ENCODE peak calls at places on chromosomes 12 and 14, in nine cellular contexts. One of them, this sample, is unnamed.
A peak's percentile ranks its signal among the peaks of the same experiment; 100 is the strongest.

GRCh38 chr14:22844221-22845102 is 8.1 kb downstream of the MMP14 start:
- DNase-seq in glutamatergic neuron: no peak
- DNase-seq in colonic mucosa: no peak
- DNase-seq in D341Med: peak; percentile 15
- DNase-seq in stimulated activated naive CD8-positive, alpha-beta T cell treated with anti-CD3 and anti-CD28 coated beads, Interleukin-15, Interleukin-2, amounts not matched to agents 100 U/mL and 50 U/mL, for 24 hours: no peak
- DNase-seq in GM13976: peak; percentile 32
- DNase-seq in substantia nigra: no peak
- DNase-seq in heart left ventricle: no peak
- DNase-seq in effector memory CD4-positive, alpha-beta T cell: no peak
- DNase-seq in this sample: no peak

GRCh38 chr12:26080911-26081310 is 43.9 kb downstream of the BHLHE41 start:
- DNase-seq in glutamatergic neuron: no peak
- DNase-seq in colonic mucosa: no peak
- DNase-seq in D341Med: no peak
- DNase-seq in stimulated activated naive CD8-positive, alpha-beta T cell treated with anti-CD3 and anti-CD28 coated beads, Interleukin-15, Interleukin-2, amounts not matched to agents 100 U/mL and 50 U/mL, for 24 hours: no peak
- DNase-seq in GM13976: no peak
- DNase-seq in substantia nigra: no peak
- DNase-seq in heart left ventricle: no peak
- DNase-seq in effector memory CD4-positive, alpha-beta T cell: no peak
- DNase-seq in this sample: no peak

GRCh38 chr12:117356048-117356447 is 5.4 kb downstream of the NOS1 start:
- DNase-seq in glutamatergic neuron: no peak
- DNase-seq in colonic mucosa: no peak
- DNase-seq in D341Med: no peak
- DNase-seq in stimulated activated naive CD8-positive, alpha-beta T cell treated with anti-CD3 and anti-CD28 coated beads, Interleukin-15, Interleukin-2, amounts not matched to agents 100 U/mL and 50 U/mL, for 24 hours: no peak
- DNase-seq in GM13976: no peak
- DNase-seq in substantia nigra: no peak
- DNase-seq in heart left ventricle: no peak
- DNase-seq in effector memory CD4-positive, alpha-beta T cell: no peak
- DNase-seq in this sample: no peak

GRCh38 chr12:64514456-64514855 is 62.5 kb downstream of the TBK1 start:
- DNase-seq in glutamatergic neuron: no peak
- DNase-seq in colonic mucosa: no peak
- DNase-seq in D341Med: no peak
- DNase-seq in stimulated activated naive CD8-positive, alpha-beta T cell treated with anti-CD3 and anti-CD28 coated beads, Interleukin-15, Interleukin-2, amounts not matched to agents 100 U/mL and 50 U/mL, for 24 hours: no peak
- DNase-seq in GM13976: no peak
- DNase-seq in substantia nigra: no peak
- DNase-seq in heart left ventricle: no peak
- DNase-seq in effector memory CD4-positive, alpha-beta T cell: no peak
- DNase-seq in this sample: no peak

GRCh38 chr14:105247715-105248367 is 492 bp upstream of the BTBD6 start:
- DNase-seq in glutamatergic neuron: no peak
- DNase-seq in colonic mucosa: peak; percentile 24
- DNase-seq in D341Med: no peak
- DNase-seq in stimulated activated naive CD8-positive, alpha-beta T cell treated with anti-CD3 and anti-CD28 coated beads, Interleukin-15, Interleukin-2, amounts not matched to agents 100 U/mL and 50 U/mL, for 24 hours: no peak
- DNase-seq in GM13976: no peak
- DNase-seq in substantia nigra: no peak
- DNase-seq in heart left ventricle: no peak
- DNase-seq in effector memory CD4-positive, alpha-beta T cell: no peak
- DNase-seq in this sample: no peak

GRCh38 chr12:118145113-118145797 is 9.3 kb downstream of the PEBP1 start:
- DNase-seq in glutamatergic neuron: no peak
- DNase-seq in colonic mucosa: no peak
- DNase-seq in D341Med: no peak
- DNase-seq in stimulated activated naive CD8-positive, alpha-beta T cell treated with anti-CD3 and anti-CD28 coated beads, Interleukin-15, Interleukin-2, amounts not matched to agents 100 U/mL and 50 U/mL, for 24 hours: no peak
- DNase-seq in GM13976: peak; percentile 50
- DNase-seq in substantia nigra: no peak
- DNase-seq in heart left ventricle: no peak
- DNase-seq in effector memory CD4-positive, alpha-beta T cell: no peak
- DNase-seq in this sample: no peak

GRCh38 chr14:105850853-105851581 is 324.6 kb downstream of the TMEM121 start:
- DNase-seq in glutamatergic neuron: no peak
- DNase-seq in colonic mucosa: no peak
- DNase-seq in D341Med: peak; percentile 10
- DNase-seq in stimulated activated naive CD8-positive, alpha-beta T cell treated with anti-CD3 and anti-CD28 coated beads, Interleukin-15, Interleukin-2, amounts not matched to agents 100 U/mL and 50 U/mL, for 24 hours: no peak
- DNase-seq in GM13976: no peak
- DNase-seq in substantia nigra: no peak
- DNase-seq in heart left ventricle: no peak
- DNase-seq in effector memory CD4-positive, alpha-beta T cell: no peak
- DNase-seq in this sample: no peak

GRCh38 chr14:91891721-91892220 is 24.4 kb upstream of the TC2N start:
- DNase-seq in glutamatergic neuron: no peak
- DNase-seq in colonic mucosa: no peak
- DNase-seq in D341Med: no peak
- DNase-seq in stimulated activated naive CD8-positive, alpha-beta T cell treated with anti-CD3 and anti-CD28 coated beads, Interleukin-15, Interleukin-2, amounts not matched to agents 100 U/mL and 50 U/mL, for 24 hours: no peak
- DNase-seq in GM13976: no peak
- DNase-seq in substantia nigra: peak; percentile 83
- DNase-seq in heart left ventricle: no peak
- DNase-seq in effector memory CD4-positive, alpha-beta T cell: no peak
- DNase-seq in this sample: no peak

GRCh38 chr12:15819644-15820437 is 30.7 kb upstream of the EPS8 start:
- DNase-seq in glutamatergic neuron: no peak
- DNase-seq in colonic mucosa: no peak
- DNase-seq in D341Med: no peak
- DNase-seq in stimulated activated naive CD8-positive, alpha-beta T cell treated with anti-CD3 and anti-CD28 coated beads, Interleukin-15, Interleukin-2, amounts not matched to agents 100 U/mL and 50 U/mL, for 24 hours: no peak
- DNase-seq in GM13976: no peak
- DNase-seq in substantia nigra: no peak
- DNase-seq in heart left ventricle: no peak
- DNase-seq in effector memory CD4-positive, alpha-beta T cell: no peak
- DNase-seq in this sample: no peak

GRCh38 chr14:60642270-60642789 is 6.9 kb downstream of the SIX1 start:
- DNase-seq in glutamatergic neuron: peak; percentile 60
- DNase-seq in colonic mucosa: no peak
- DNase-seq in D341Med: no peak
- DNase-seq in stimulated activated naive CD8-positive, alpha-beta T cell treated with anti-CD3 and anti-CD28 coated beads, Interleukin-15, Interleukin-2, amounts not matched to agents 100 U/mL and 50 U/mL, for 24 hours: no peak
- DNase-seq in GM13976: no peak
- DNase-seq in substantia nigra: no peak
- DNase-seq in heart left ventricle: no peak
- DNase-seq in effector memory CD4-positive, alpha-beta T cell: no peak
- DNase-seq in this sample: peak; percentile 21

GRCh38 chr14:41986726-41987125 is 380.1 kb downstream of the LRFN5 start:
- DNase-seq in glutamatergic neuron: no peak
- DNase-seq in colonic mucosa: no peak
- DNase-seq in D341Med: no peak
- DNase-seq in stimulated activated naive CD8-positive, alpha-beta T cell treated with anti-CD3 and anti-CD28 coated beads, Interleukin-15, Interleukin-2, amounts not matched to agents 100 U/mL and 50 U/mL, for 24 hours: no peak
- DNase-seq in GM13976: no peak
- DNase-seq in substantia nigra: no peak
- DNase-seq in heart left ventricle: no peak
- DNase-seq in effector memory CD4-positive, alpha-beta T cell: no peak
- DNase-seq in this sample: no peak

GRCh38 chr14:37150414-37150813 is 22.0 kb downstream of the SLC25A21 start:
- DNase-seq in glutamatergic neuron: no peak
- DNase-seq in colonic mucosa: no peak
- DNase-seq in D341Med: peak; percentile 41
- DNase-seq in stimulated activated naive CD8-positive, alpha-beta T cell treated with anti-CD3 and anti-CD28 coated beads, Interleukin-15, Interleukin-2, amounts not matched to agents 100 U/mL and 50 U/mL, for 24 hours: no peak
- DNase-seq in GM13976: no peak
- DNase-seq in substantia nigra: no peak
- DNase-seq in heart left ventricle: no peak
- DNase-seq in effector memory CD4-positive, alpha-beta T cell: no peak
- DNase-seq in this sample: peak; percentile 70

GRCh38 chr12:16949351-16949750 is 343.4 kb upstream of the LMO3 start:
- DNase-seq in glutamatergic neuron: no peak
- DNase-seq in colonic mucosa: no peak
- DNase-seq in D341Med: peak; percentile 70
- DNase-seq in stimulated activated naive CD8-positive, alpha-beta T cell treated with anti-CD3 and anti-CD28 coated beads, Interleukin-15, Interleukin-2, amounts not matched to agents 100 U/mL and 50 U/mL, for 24 hours: no peak
- DNase-seq in GM13976: no peak
- DNase-seq in substantia nigra: no peak
- DNase-seq in heart left ventricle: no peak
- DNase-seq in effector memory CD4-positive, alpha-beta T cell: no peak
- DNase-seq in this sample: no peak

GRCh38 chr12:103387385-103387784 is 108.4 kb downstream of the C12orf42 start:
- DNase-seq in glutamatergic neuron: no peak
- DNase-seq in colonic mucosa: no peak
- DNase-seq in D341Med: no peak
- DNase-seq in stimulated activated naive CD8-positive, alpha-beta T cell treated with anti-CD3 and anti-CD28 coated beads, Interleukin-15, Interleukin-2, amounts not matched to agents 100 U/mL and 50 U/mL, for 24 hours: no peak
- DNase-seq in GM13976: no peak
- DNase-seq in substantia nigra: no peak
- DNase-seq in heart left ventricle: no peak
- DNase-seq in effector memory CD4-positive, alpha-beta T cell: no peak
- DNase-seq in this sample: no peak

GRCh38 chr14:103782376-103782775 is 65.0 kb downstream of the PPP1R13B start:
- DNase-seq in glutamatergic neuron: no peak
- DNase-seq in colonic mucosa: no peak
- DNase-seq in D341Med: no peak
- DNase-seq in stimulated activated naive CD8-positive, alpha-beta T cell treated with anti-CD3 and anti-CD28 coated beads, Interleukin-15, Interleukin-2, amounts not matched to agents 100 U/mL and 50 U/mL, for 24 hours: no peak
- DNase-seq in GM13976: no peak
- DNase-seq in substantia nigra: no peak
- DNase-seq in heart left ventricle: no peak
- DNase-seq in effector memory CD4-positive, alpha-beta T cell: no peak
- DNase-seq in this sample: no peak

GRCh38 chr12:121942145-121942718 is 23.8 kb downstream of the CFAP251 start:
- DNase-seq in glutamatergic neuron: no peak
- DNase-seq in colonic mucosa: no peak
- DNase-seq in D341Med: no peak
- DNase-seq in stimulated activated naive CD8-positive, alpha-beta T cell treated with anti-CD3 and anti-CD28 coated beads, Interleukin-15, Interleukin-2, amounts not matched to agents 100 U/mL and 50 U/mL, for 24 hours: no peak
- DNase-seq in GM13976: no peak
- DNase-seq in substantia nigra: no peak
- DNase-seq in heart left ventricle: no peak
- DNase-seq in effector memory CD4-positive, alpha-beta T cell: no peak
- DNase-seq in this sample: no peak

GRCh38 chr14:71492346-71492745 is 439.9 kb upstream of the RGS6 start:
- DNase-seq in glutamatergic neuron: no peak
- DNase-seq in colonic mucosa: no peak
- DNase-seq in D341Med: no peak
- DNase-seq in stimulated activated naive CD8-positive, alpha-beta T cell treated with anti-CD3 and anti-CD28 coated beads, Interleukin-15, Interleukin-2, amounts not matched to agents 100 U/mL and 50 U/mL, for 24 hours: no peak
- DNase-seq in GM13976: no peak
- DNase-seq in substantia nigra: no peak
- DNase-seq in heart left ventricle: no peak
- DNase-seq in effector memory CD4-positive, alpha-beta T cell: no peak
- DNase-seq in this sample: no peak

GRCh38 chr12:84913151-84913550 is 552 bp upstream of the SLC6A15 start:
- DNase-seq in glutamatergic neuron: peak; percentile 34
- DNase-seq in colonic mucosa: no peak
- DNase-seq in D341Med: peak; percentile 30
- DNase-seq in stimulated activated naive CD8-positive, alpha-beta T cell treated with anti-CD3 and anti-CD28 coated beads, Interleukin-15, Interleukin-2, amounts not matched to agents 100 U/mL and 50 U/mL, for 24 hours: no peak
- DNase-seq in GM13976: no peak
- DNase-seq in substantia nigra: peak; percentile 7
- DNase-seq in heart left ventricle: no peak
- DNase-seq in effector memory CD4-positive, alpha-beta T cell: no peak
- DNase-seq in this sample: no peak

GRCh38 chr12:58575281-58575680 is 345.0 kb downstream of the LRIG3 start:
- DNase-seq in glutamatergic neuron: no peak
- DNase-seq in colonic mucosa: peak; percentile 21
- DNase-seq in D341Med: no peak
- DNase-seq in stimulated activated naive CD8-positive, alpha-beta T cell treated with anti-CD3 and anti-CD28 coated beads, Interleukin-15, Interleukin-2, amounts not matched to agents 100 U/mL and 50 U/mL, for 24 hours: no peak
- DNase-seq in GM13976: no peak
- DNase-seq in substantia nigra: no peak
- DNase-seq in heart left ventricle: no peak
- DNase-seq in effector memory CD4-positive, alpha-beta T cell: no peak
- DNase-seq in this sample: no peak

GRCh38 chr14:94011795-94012194 is 14.3 kb upstream of the OTUB2 start:
- DNase-seq in glutamatergic neuron: no peak
- DNase-seq in colonic mucosa: no peak
- DNase-seq in D341Med: no peak
- DNase-seq in stimulated activated naive CD8-positive, alpha-beta T cell treated with anti-CD3 and anti-CD28 coated beads, Interleukin-15, Interleukin-2, amounts not matched to agents 100 U/mL and 50 U/mL, for 24 hours: no peak
- DNase-seq in GM13976: peak; percentile 68
- DNase-seq in substantia nigra: no peak
- DNase-seq in heart left ventricle: no peak
- DNase-seq in effector memory CD4-positive, alpha-beta T cell: no peak
- DNase-seq in this sample: no peak

GRCh38 chr14:73958591-73958990 is 8.5 kb downstream of the COQ6 start:
- DNase-seq in glutamatergic neuron: no peak
- DNase-seq in colonic mucosa: no peak
- DNase-seq in D341Med: no peak
- DNase-seq in stimulated activated naive CD8-positive, alpha-beta T cell treated with anti-CD3 and anti-CD28 coated beads, Interleukin-15, Interleukin-2, amounts not matched to agents 100 U/mL and 50 U/mL, for 24 hours: no peak
- DNase-seq in GM13976: no peak
- DNase-seq in substantia nigra: no peak
- DNase-seq in heart left ventricle: no peak
- DNase-seq in effector memory CD4-positive, alpha-beta T cell: no peak
- DNase-seq in this sample: no peak

GRCh38 chr12:16350682-16351081 is 3.2 kb downstream of the MGST1 start:
- DNase-seq in glutamatergic neuron: no peak
- DNase-seq in colonic mucosa: no peak
- DNase-seq in D341Med: no peak
- DNase-seq in stimulated activated naive CD8-positive, alpha-beta T cell treated with anti-CD3 and anti-CD28 coated beads, Interleukin-15, Interleukin-2, amounts not matched to agents 100 U/mL and 50 U/mL, for 24 hours: no peak
- DNase-seq in GM13976: no peak
- DNase-seq in substantia nigra: peak; percentile 28
- DNase-seq in heart left ventricle: no peak
- DNase-seq in effector memory CD4-positive, alpha-beta T cell: no peak
- DNase-seq in this sample: no peak

GRCh38 chr12:59398164-59398563 is 197.7 kb upstream of the SLC16A7 start:
- DNase-seq in glutamatergic neuron: no peak
- DNase-seq in colonic mucosa: no peak
- DNase-seq in D341Med: no peak
- DNase-seq in stimulated activated naive CD8-positive, alpha-beta T cell treated with anti-CD3 and anti-CD28 coated beads, Interleukin-15, Interleukin-2, amounts not matched to agents 100 U/mL and 50 U/mL, for 24 hours: no peak
- DNase-seq in GM13976: no peak
- DNase-seq in substantia nigra: no peak
- DNase-seq in heart left ventricle: no peak
- DNase-seq in effector memory CD4-positive, alpha-beta T cell: no peak
- DNase-seq in this sample: no peak

GRCh38 chr12:53602176-53602942 is 23.8 kb downstream of the ATF7 start:
- DNase-seq in glutamatergic neuron: no peak
- DNase-seq in colonic mucosa: no peak
- DNase-seq in D341Med: no peak
- DNase-seq in stimulated activated naive CD8-positive, alpha-beta T cell treated with anti-CD3 and anti-CD28 coated beads, Interleukin-15, Interleukin-2, amounts not matched to agents 100 U/mL and 50 U/mL, for 24 hours: no peak
- DNase-seq in GM13976: no peak
- DNase-seq in substantia nigra: peak; percentile 12
- DNase-seq in heart left ventricle: no peak
- DNase-seq in effector memory CD4-positive, alpha-beta T cell: no peak
- DNase-seq in this sample: no peak

GRCh38 chr12:46391630-46392029 is 19.1 kb upstream of the SLC38A2 start:
- DNase-seq in glutamatergic neuron: no peak
- DNase-seq in colonic mucosa: no peak
- DNase-seq in D341Med: no peak
- DNase-seq in stimulated activated naive CD8-positive, alpha-beta T cell treated with anti-CD3 and anti-CD28 coated beads, Interleukin-15, Interleukin-2, amounts not matched to agents 100 U/mL and 50 U/mL, for 24 hours: no peak
- DNase-seq in GM13976: no peak
- DNase-seq in substantia nigra: no peak
- DNase-seq in heart left ventricle: no peak
- DNase-seq in effector memory CD4-positive, alpha-beta T cell: no peak
- DNase-seq in this sample: no peak

GRCh38 chr12:65685514-65685913 is 138.8 kb upstream of the HMGA2 start:
- DNase-seq in glutamatergic neuron: no peak
- DNase-seq in colonic mucosa: no peak
- DNase-seq in D341Med: peak; percentile 46
- DNase-seq in stimulated activated naive CD8-positive, alpha-beta T cell treated with anti-CD3 and anti-CD28 coated beads, Interleukin-15, Interleukin-2, amounts not matched to agents 100 U/mL and 50 U/mL, for 24 hours: no peak
- DNase-seq in GM13976: peak; percentile 11
- DNase-seq in substantia nigra: no peak
- DNase-seq in heart left ventricle: no peak
- DNase-seq in effector memory CD4-positive, alpha-beta T cell: no peak
- DNase-seq in this sample: peak; percentile 21

GRCh38 chr14:51879170-51879569 is 18.8 kb downstream of the GNG2 start:
- DNase-seq in glutamatergic neuron: no peak
- DNase-seq in colonic mucosa: no peak
- DNase-seq in D341Med: no peak
- DNase-seq in stimulated activated naive CD8-positive, alpha-beta T cell treated with anti-CD3 and anti-CD28 coated beads, Interleukin-15, Interleukin-2, amounts not matched to agents 100 U/mL and 50 U/mL, for 24 hours: no peak
- DNase-seq in GM13976: no peak
- DNase-seq in substantia nigra: no peak
- DNase-seq in heart left ventricle: no peak
- DNase-seq in effector memory CD4-positive, alpha-beta T cell: no peak
- DNase-seq in this sample: no peak

GRCh38 chr14:100065161-100065871 is at the start of gene EVL:
- DNase-seq in glutamatergic neuron: no peak
- DNase-seq in colonic mucosa: no peak
- DNase-seq in D341Med: no peak
- DNase-seq in stimulated activated naive CD8-positive, alpha-beta T cell treated with anti-CD3 and anti-CD28 coated beads, Interleukin-15, Interleukin-2, amounts not matched to agents 100 U/mL and 50 U/mL, for 24 hours: peak; percentile 89
- DNase-seq in GM13976: peak; percentile 67
- DNase-seq in substantia nigra: no peak
- DNase-seq in heart left ventricle: no peak
- DNase-seq in effector memory CD4-positive, alpha-beta T cell: peak; percentile 48
- DNase-seq in this sample: peak; percentile 19

GRCh38 chr12:11827096-11827841 is 177.8 kb downstream of the ETV6 start:
- DNase-seq in glutamatergic neuron: no peak
- DNase-seq in colonic mucosa: no peak
- DNase-seq in D341Med: no peak
- DNase-seq in stimulated activated naive CD8-positive, alpha-beta T cell treated with anti-CD3 and anti-CD28 coated beads, Interleukin-15, Interleukin-2, amounts not matched to agents 100 U/mL and 50 U/mL, for 24 hours: no peak
- DNase-seq in GM13976: no peak
- DNase-seq in substantia nigra: no peak
- DNase-seq in heart left ventricle: peak; percentile 41
- DNase-seq in effector memory CD4-positive, alpha-beta T cell: no peak
- DNase-seq in this sample: no peak

This sample was measured in erythroblast.